ENCODE peak calls at places on chromosomes 4 and X, in seven cellular contexts. R, A, H, F, T, C and X are unnamed samples.

GRCh38 chr4:610411-611261 is 14.7 kb upstream of the PDE6B start:
- DNase-seq in H (no peak), C (peak; percentile 47), A (no peak), R (no peak), F (no peak), T (no peak), X (peak; percentile 34)

GRCh38 chrX:109914114-109914849 is 88.6 kb upstream of the TMEM164 start:
- DNase-seq in R (no peak), H (no peak), A (no peak), F (no peak), C (no peak), T (no peak), X (no peak)

GRCh38 chr4:124783847-124784246 is 71.3 kb upstream of the ANKRD50 start:
- DNase-seq in C (peak; percentile 58), T (no peak), R (no peak), F (no peak), A (no peak), H (no peak), X (peak; percentile 70)

GRCh38 chr4:710916-711315 is 5.3 kb downstream of the PCGF3 start:
- DNase-seq in C (no peak), A (no peak), R (no peak), T (no peak), F (no peak), H (no peak), X (no peak)

GRCh38 chr4:80165855-80166254 is 31.4 kb upstream of the PRDM8 start:
- DNase-seq in T (no peak), C (no peak), A (no peak), R (no peak), H (no peak), F (no peak), X (no peak)

GRCh38 chr4:185469539-185470154 is 1.9 kb downstream of the CCDC110 start:
- DNase-seq in F (no peak), A (no peak), R (no peak), T (no peak), C (no peak), H (no peak), X (no peak)

GRCh38 chrX:96683997-96684338 is 674 bp upstream of the DIAPH2 start:
- DNase-seq in H (no peak), C (no peak), R (no peak), F (no peak), T (no peak), A (no peak), X (no peak)

GRCh38 chrX:10197597-10198210 is 40.9 kb downstream of the CLCN4 start:
- DNase-seq in T (no peak), C (no peak), H (no peak), R (no peak), A (no peak), F (no peak), X (peak; percentile 18)

GRCh38 chr4:48778431-48779094 is 1.5 kb downstream of the FRYL start:
- DNase-seq in H (no peak), T (no peak), R (no peak), C (peak; percentile 69), F (peak; percentile 47), A (no peak), X (no peak)

GRCh38 chr4:187606581-187606980 is 389.0 kb upstream of the ZFP42 start:
- DNase-seq in R (peak; percentile 11), C (peak; percentile 72), F (peak; percentile 17), T (no peak), H (no peak), A (no peak), X (peak; percentile 61)

GRCh38 chr4:13559414-13559813 is 15.1 kb upstream of the NKX3-2 start:
- DNase-seq in R (no peak), A (no peak), H (no peak), C (peak; percentile 29), T (no peak), F (no peak), X (peak; percentile 73)

GRCh38 chr4:40053161-40053560 is 3.5 kb upstream of the N4BP2 start:
- DNase-seq in F (no peak), H (no peak), C (no peak), T (no peak), R (no peak), A (no peak), X (no peak)

GRCh38 chrX:103362504-103362903 is 6.2 kb downstream of the TCEAL9 start:
- DNase-seq in R (no peak), F (no peak), H (no peak), A (no peak), C (peak; percentile 49), T (no peak), X (no peak)

GRCh38 chr4:146255463-146255862 is 41.1 kb downstream of the REELD1 start:
- DNase-seq in H (no peak), R (no peak), C (peak; percentile 21), A (no peak), T (no peak), F (no peak), X (peak; percentile 63)

DNA sequence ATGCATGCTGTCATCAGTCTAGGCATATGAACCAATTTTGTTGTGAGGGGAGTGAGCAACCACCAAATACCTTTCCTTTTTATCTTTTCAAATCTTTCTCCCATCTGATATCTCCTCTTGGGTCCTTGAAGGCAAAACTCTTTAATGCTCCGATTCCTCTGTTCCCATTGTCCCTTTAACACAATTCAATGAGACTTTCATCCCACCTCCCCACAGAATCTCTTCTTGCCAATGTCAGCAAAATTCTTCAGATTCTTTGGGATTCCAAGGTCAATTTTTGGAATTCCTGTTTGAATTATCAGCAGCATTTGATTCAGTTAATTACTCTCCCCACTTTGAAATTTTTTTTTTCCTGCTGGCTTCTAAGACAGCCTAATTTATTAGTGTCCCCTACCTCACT is 232.7 kb downstream of the COX7B2 start:
- DNase-seq in H (no peak), A (no peak), T (no peak), C (no peak), R (no peak), F (no peak), X (no peak)
- TF ChIP-seq CTCF in H (no peak), A (no peak), T (no peak), C (no peak), R (no peak), F (no peak), X (no peak)

DNA sequence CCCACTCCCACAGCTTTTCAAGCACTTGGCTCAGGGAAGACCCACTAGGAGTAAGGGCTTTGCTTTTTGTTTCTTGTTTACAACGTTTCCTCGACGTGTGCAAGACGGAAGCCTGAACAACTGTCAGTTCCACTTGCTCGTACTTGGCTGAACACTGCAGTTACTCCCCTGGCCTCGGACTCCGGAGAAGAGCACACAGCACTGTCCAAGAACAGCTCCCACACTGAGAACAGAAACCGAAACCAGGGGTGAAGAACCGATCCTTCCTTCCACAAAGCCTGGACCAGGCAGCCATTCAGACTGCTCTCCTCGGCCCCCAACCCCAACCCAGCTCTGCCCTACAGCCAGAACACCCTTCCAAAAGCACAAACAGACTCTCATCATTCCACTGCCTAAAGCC is 25.5 kb downstream of the IRF2 start:
- DNase-seq in A (no peak), H (no peak), F (no peak), T (peak; percentile 66), C (peak; percentile 83), R (no peak), X (peak; percentile 70)
- TF ChIP-seq CTCF in A (no peak), H (no peak), F (no peak), T (no peak), C (no peak), R (no peak), X (no peak)

DNA sequence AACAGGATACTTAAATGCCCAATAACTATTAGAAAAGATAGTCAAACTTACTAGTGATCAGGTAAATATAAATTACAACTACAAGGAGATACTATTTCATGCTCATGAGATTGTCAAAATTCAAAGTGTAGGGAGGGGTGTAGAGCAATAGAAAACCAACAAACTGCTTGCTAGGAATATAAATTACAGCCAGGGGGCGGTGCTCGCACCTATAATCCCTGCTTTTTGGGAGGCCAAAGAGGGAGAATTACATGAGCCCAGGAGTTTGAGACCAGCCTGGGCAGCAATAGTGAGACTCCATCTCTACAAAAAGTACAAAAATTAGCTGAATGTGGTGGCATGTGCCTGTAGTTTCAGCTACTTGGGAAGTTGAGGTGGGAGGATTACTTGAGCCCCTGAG is 556.5 kb upstream of the NR3C2 start:
- DNase-seq in H (no peak), A (no peak), C (peak; percentile 24), R (no peak), F (no peak), T (no peak), X (peak; percentile 10)
- TF ChIP-seq CTCF in H (no peak), A (peak; percentile 15), C (peak; percentile 35), R (peak; percentile 57), F (peak; percentile 14), T (no peak), X (peak; percentile 57)

DNA sequence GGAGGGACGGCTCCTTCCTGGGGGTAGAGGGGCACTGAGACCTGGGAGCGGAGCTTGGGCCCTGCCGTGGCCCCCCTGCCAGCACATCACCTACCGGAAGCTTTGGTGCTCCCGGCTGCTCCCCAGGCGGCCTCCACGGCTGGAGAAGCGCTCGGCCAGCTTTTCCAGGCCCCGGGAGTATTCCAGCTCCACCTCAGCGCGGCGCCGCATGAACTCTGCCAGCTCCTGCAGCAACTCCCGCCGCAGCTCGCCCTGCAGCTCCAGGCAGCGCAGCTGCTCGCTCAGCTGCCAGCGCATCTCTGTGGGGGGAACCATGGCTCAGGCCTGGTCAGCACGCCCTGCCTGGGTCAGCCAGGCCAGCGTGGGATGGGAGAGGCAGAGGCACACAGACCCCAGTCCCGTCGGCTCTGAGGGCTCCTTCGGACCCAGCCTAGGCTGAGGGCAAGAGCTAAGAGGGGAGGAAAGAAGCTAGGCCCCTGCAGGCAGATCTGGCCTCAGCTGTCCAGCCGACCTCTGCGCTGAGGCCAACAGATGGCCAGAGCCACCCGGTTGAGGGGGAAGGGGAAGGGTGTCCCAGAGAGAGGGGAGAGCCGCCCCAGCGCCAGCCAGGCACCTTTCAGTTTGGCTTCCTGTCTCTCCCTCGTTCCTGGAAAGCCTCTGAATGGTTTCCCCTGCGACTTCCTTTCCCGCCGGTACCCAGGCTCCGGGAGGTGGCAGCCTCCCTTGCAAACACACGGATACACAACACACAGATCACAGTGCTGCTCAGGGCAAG is 4.4 kb downstream of the ARHGAP4 start:
- DNase-seq in F (no peak), A (no peak), T (no peak), R (no peak), C (no peak), H (no peak), X (no peak)
- TF ChIP-seq CTCF in F (no peak), A (no peak), T (no peak), R (no peak), C (no peak), H (no peak), X (no peak)

DNA sequence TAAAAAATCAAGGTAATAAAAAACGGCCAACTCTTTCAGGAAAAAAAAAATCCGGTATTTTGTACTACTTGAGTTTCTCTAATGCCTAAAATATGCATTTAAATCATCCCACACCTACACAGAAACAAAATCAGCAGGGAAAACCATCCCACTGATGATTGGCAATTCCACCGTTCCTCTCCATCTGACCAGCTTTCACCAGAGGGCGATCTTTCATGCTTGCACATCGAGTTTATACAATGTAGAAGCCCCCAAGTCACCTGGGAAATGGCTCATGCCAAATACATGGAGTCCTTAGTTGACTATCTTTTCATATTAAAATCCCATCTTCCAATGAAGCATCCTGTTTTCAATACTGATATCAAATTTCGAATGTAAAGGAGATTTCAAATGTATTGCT is 69.2 kb downstream of the PTCHD1 start:
- DNase-seq in R (no peak), H (no peak), C (no peak), A (no peak), T (no peak), F (no peak), X (no peak)
- TF ChIP-seq CTCF in R (peak; percentile 42), H (no peak), C (no peak), A (no peak), T (no peak), F (no peak), X (peak; percentile 56)